ENCODE peak calls at places on chromosomes 6 and 20, in ten cellular contexts. Y is GM12865; Z is GM13977; I is CD8-positive, alpha-beta memory T cell; S is endothelial cell of umbilical vein; C is CD8-positive, alpha-beta T cell; H is mesothelial cell of epicardium; E is activated T-helper 2 cell treated with anti-CD3 and anti-CD28 coated beads, Interferon-gamma antibody, Interleukin-2, Interleukin-4, amounts not matched to agents 10 μg/mL and 5 μg/mL and 100 μg/mL, durations not matched to agents 14 hours and 24 hours and 36 hours; J is GM20000; Q is HT1080. T is an unnamed sample.

GRCh38 chr6:14286144-14286543 is 168.6 kb downstream of the CD83 start:
- DNase-seq in Y (no peak), C (no peak), H (no peak), Q (peak), Z (peak), E (no peak), S (no peak), I (no peak), J (no peak), T (peak)

GRCh38 chr6:7087066-7087465 is 20.7 kb upstream of the RREB1 start:
- DNase-seq in I (no peak), Y (no peak), J (no peak), C (no peak), E (no peak), H (no peak), Z (no peak), S (peak), Q (no peak), T (no peak)

GRCh38 chr6:83432626-83433025 is 1.8 kb upstream of the ME1 start:
- DNase-seq in J (no peak), Y (no peak), E (no peak), I (no peak), S (no peak), H (no peak), Z (no peak), C (no peak), Q (no peak), T (no peak)

GRCh38 chr6:1436334-1437306 is 47.2 kb downstream of the FOXF2 start:
- DNase-seq in I (no peak), Q (peak), Z (peak), C (no peak), E (peak), S (peak), Y (peak), H (no peak), J (peak), T (peak)

GRCh38 chr6:44268095-44268628 is 2.1 kb upstream of the TMEM151B start:
- DNase-seq in Q (no peak), H (no peak), C (peak), Y (peak), J (peak), S (peak), E (peak), I (peak), Z (peak), T (peak)

GRCh38 chr6:11232968-11233626 is 629 bp upstream of the NEDD9 start:
- DNase-seq in Q (no peak), C (no peak), Z (peak), E (no peak), Y (peak), I (no peak), J (no peak), H (no peak), S (no peak), T (no peak)

GRCh38 chr6:31927868-31928671 is 553 bp downstream of the C2 start:
- DNase-seq in H (no peak), S (no peak), E (no peak), Z (no peak), J (no peak), I (no peak), Y (no peak), Q (no peak), C (no peak), T (no peak)

GRCh38 chr20:25242231-25242630 is 5.7 kb upstream of the PYGB start:
- DNase-seq in S (no peak), E (no peak), Q (no peak), J (no peak), H (no peak), Z (no peak), Y (no peak), C (no peak), I (no peak), T (no peak)

GRCh38 chr6:15663057-15663638 is 320 bp upstream of the DTNBP1 start:
- DNase-seq in H (no peak), Q (peak), I (no peak), Z (peak), Y (no peak), C (no peak), S (peak), J (peak), E (no peak), T (peak)

GRCh38 chr20:35601021-35601973 is 14.3 kb upstream of the SPAG4 start:
- DNase-seq in E (peak), Y (peak), J (peak), Z (peak), H (no peak), S (peak), C (peak), I (peak), Q (peak), T (peak)

GRCh38 chr6:105991561-105992314 is 94.4 kb upstream of the PRDM1 start:
- DNase-seq in Y (peak), Z (peak), C (no peak), Q (no peak), J (no peak), S (peak), I (no peak), H (no peak), E (no peak), T (peak)

GRCh38 chr6:135162678-135163439 is 18.2 kb upstream of the MYB start:
- DNase-seq in Z (no peak), S (peak), C (peak), Q (peak), Y (peak), J (no peak), H (no peak), I (peak), E (no peak), T (no peak)

GRCh38 chr6:53714888-53715287 is 49.3 kb upstream of the KLHL31 start:
- DNase-seq in J (no peak), I (no peak), S (no peak), Y (no peak), Z (no peak), C (no peak), E (no peak), Q (no peak), H (no peak), T (no peak)

GRCh38 chr6:32741203-32741960 is at the start of gene HLA-DQA2:
- DNase-seq in Q (no peak), S (no peak), Y (no peak), I (no peak), C (no peak), J (no peak), E (no peak), Z (no peak), H (no peak), T (no peak)

GRCh38 chr20:53513489-53514298 is 79.9 kb downstream of the ZNF217 start:
- DNase-seq in Y (no peak), Z (no peak), S (no peak), J (no peak), E (no peak), I (no peak), H (no peak), Q (no peak), C (no peak), T (no peak)